ENCODE peak calls at places on chromosomes 2 and 18, in nine cellular contexts. L, Q, D, O, U, I, N, E and G are unnamed samples.

GRCh38 chr2:64143154-64144056 is 815 bp downstream of the PELI1 start:
- DNase-seq in L (no peak), Q (peak; percentile 56), D (no peak), O (no peak), U (peak; percentile 25), I (no peak), N (peak; percentile 65), E (no peak), G (peak; percentile 44)

GRCh38 chr2:190490502-190490901 is 44.0 kb downstream of the NEMP2 start:
- DNase-seq in L (no peak), Q (no peak), D (no peak), O (no peak), U (no peak), I (no peak), N (no peak), E (no peak), G (no peak)

GRCh38 chr18:6058941-6059340 is 163.6 kb upstream of the TMEM200C start:
- DNase-seq in L (peak; percentile 21), Q (no peak), D (no peak), O (no peak), U (no peak), I (peak; percentile 1), N (no peak), E (no peak), G (no peak)

GRCh38 chr18:72692595-72692994 is 148.5 kb upstream of the CBLN2 start:
- DNase-seq in L (no peak), Q (no peak), D (no peak), O (no peak), U (no peak), I (no peak), N (no peak), E (no peak), G (no peak)

GRCh38 chr2:240760576-240761246 is 59.3 kb downstream of the KIF1A start:
- DNase-seq in L (no peak), Q (no peak), D (no peak), O (no peak), U (no peak), I (no peak), N (no peak), E (no peak), G (no peak)

GRCh38 chr18:26227051-26227672 is 917 bp downstream of the TAF4B start:
- DNase-seq in L (no peak), Q (no peak), D (no peak), O (no peak), U (peak; percentile 5), I (peak; percentile 21), N (no peak), E (no peak), G (peak; percentile 14)

GRCh38 chr2:232324778-232325177 is 53.8 kb upstream of the ALPP start:
- DNase-seq in L (no peak), Q (no peak), D (no peak), O (no peak), U (no peak), I (no peak), N (peak; percentile 45), E (peak; percentile 57), G (no peak)

GRCh38 chr2:8496617-8497016 is 185.2 kb upstream of the ID2 start:
- DNase-seq in L (no peak), Q (no peak), D (no peak), O (no peak), U (no peak), I (no peak), N (no peak), E (no peak), G (no peak)

GRCh38 chr2:96821113-96821512 is 5.0 kb downstream of the CNNM3 start:
- DNase-seq in L (no peak), Q (no peak), D (no peak), O (no peak), U (no peak), I (no peak), N (no peak), E (no peak), G (no peak)

GRCh38 chr2:168311265-168311925 is 64.0 kb upstream of the STK39 start:
- DNase-seq in L (no peak), Q (no peak), D (no peak), O (no peak), U (no peak), I (no peak), N (no peak), E (no peak), G (no peak)

GRCh38 chr2:81872043-81872442 is 1567.5 kb upstream of the LRRTM1 start:
- DNase-seq in L (no peak), Q (no peak), D (no peak), O (no peak), U (no peak), I (no peak), N (no peak), E (no peak), G (no peak)

GRCh38 chr2:219648963-219649362 is 21.5 kb downstream of the SLC4A3 start:
- DNase-seq in L (no peak), Q (no peak), D (no peak), O (no peak), U (no peak), I (no peak), N (no peak), E (no peak), G (no peak)

GRCh38 chr2:172865422-172865821 is 129.8 kb downstream of the RAPGEF4 start:
- DNase-seq in L (no peak), Q (no peak), D (no peak), O (no peak), U (no peak), I (peak; percentile 59), N (no peak), E (no peak), G (no peak)
- TF ChIP-seq CTCF in L (peak; percentile 35), Q (no peak), D (no peak), O (peak; percentile 44), U (peak; percentile 31), I (peak; percentile 48), N (no peak), E (no peak), G (peak; percentile 31)

GRCh38 chr2:191854385-191855372 is 7.8 kb upstream of the CAVIN2 start:
- DNase-seq in L (no peak), Q (no peak), D (no peak), O (no peak), U (no peak), I (no peak), N (no peak), E (no peak), G (no peak)

GRCh38 chr2:191853843-191854242 is 7.0 kb upstream of the CAVIN2 start:
- DNase-seq in L (no peak), Q (no peak), D (no peak), O (no peak), U (no peak), I (no peak), N (no peak), E (no peak), G (no peak)

GRCh38 chr2:191848771-191849726 is 2.2 kb upstream of the CAVIN2 start:
- DNase-seq in L (no peak), Q (no peak), D (no peak), O (no peak), U (no peak), I (no peak), N (no peak), E (no peak), G (no peak)

GRCh38 chr2:191847764-191848163 is 876 bp upstream of the CAVIN2 start:
- DNase-seq in L (no peak), Q (no peak), D (no peak), O (no peak), U (no peak), I (no peak), N (no peak), E (no peak), G (no peak)

DNA sequence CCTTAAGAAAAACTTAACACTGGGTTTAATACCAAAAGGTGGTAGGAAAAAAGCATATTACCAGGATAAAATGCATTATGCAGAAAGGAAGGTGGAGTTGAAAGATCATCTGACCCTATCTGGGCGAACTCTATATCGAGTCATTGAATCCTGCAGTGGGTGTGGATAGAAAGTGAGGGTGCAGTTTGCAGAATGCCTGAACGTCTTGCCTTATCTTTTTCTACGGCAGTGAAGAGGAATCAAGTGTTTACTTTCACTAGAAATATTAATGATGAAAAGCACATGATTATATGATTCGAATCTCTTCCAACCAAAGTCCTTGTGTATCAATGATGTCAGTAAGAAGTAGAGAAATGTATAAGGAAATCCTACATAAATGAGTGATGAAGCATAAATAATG is 4.3 kb upstream of the CAVIN2 start:
- DNase-seq in L (no peak), Q (no peak), D (no peak), O (no peak), U (no peak), I (no peak), N (no peak), E (no peak), G (no peak)
- H3K4me3 ChIP-seq in L (no peak overlapping the region), Q (no peak overlapping the region), D (no peak overlapping the region), O (no peak overlapping the region), U (no peak overlapping the region), I (no peak overlapping the region), N (no peak overlapping the region), E (no peak overlapping the region), G (no peak overlapping the region)

GRCh38 chr2:113192459-113193100 is 18.8 kb downstream of the PSD4 start:
- DNase-seq in L (no peak), Q (no peak), D (no peak), O (no peak), U (no peak), I (no peak), N (no peak), E (no peak), G (no peak)
- TF ChIP-seq CTCF in L (no peak), Q (no peak), D (no peak), O (peak; percentile 23), U (no peak), I (peak; percentile 31), N (no peak), E (no peak), G (no peak)

GRCh38 chr2:118842687-118843491 is 4.6 kb downstream of the EN1 start:
- DNase-seq in L (no peak), Q (no peak), D (no peak), O (no peak), U (no peak), I (no peak), N (peak; percentile 47), E (no peak), G (no peak)
- H3K4me3 ChIP-seq in L (no peak overlapping the region), Q (peak overlapping the region; percentile 38), D (peak overlapping the region; percentile 93), O (no peak overlapping the region), U (no peak overlapping the region), I (no peak overlapping the region), N (peak overlapping the region; percentile 40), E (peak overlapping the region; percentile 60), G (no peak overlapping the region)

GRCh38 chr18:11728247-11728646 is 39.2 kb downstream of the GNAL start:
- DNase-seq in L (no peak), Q (no peak), D (no peak), O (peak; percentile 8), U (no peak), I (peak; percentile 52), N (no peak), E (no peak), G (peak; percentile 19)
- TF ChIP-seq CTCF in L (peak; percentile 27), Q (no peak), D (no peak), O (peak; percentile 25), U (no peak), I (peak; percentile 53), N (no peak), E (no peak), G (no peak)

GRCh38 chr18:47756364-47757016 is 174.0 kb downstream of the SMAD2 start:
- DNase-seq in L (no peak), Q (peak; percentile 74), D (no peak), O (peak; percentile 44), U (peak; percentile 59), I (peak; percentile 41), N (no peak), E (no peak), G (peak; percentile 44)
- H3K4me3 ChIP-seq in L (no peak overlapping the region), Q (no peak overlapping the region), D (no peak overlapping the region), O (no peak overlapping the region), U (no peak overlapping the region), I (no peak overlapping the region), N (no peak overlapping the region), E (no peak overlapping the region), G (no peak overlapping the region)

GRCh38 chr2:75157435-75157834 is 41.9 kb downstream of the TACR1 start:
- DNase-seq in L (no peak), Q (no peak), D (no peak), O (no peak), U (no peak), I (peak; percentile 21), N (no peak), E (no peak), G (no peak)
- TF ChIP-seq CTCF in L (peak; percentile 46), Q (no peak), D (no peak), O (no peak), U (no peak), I (peak; percentile 10), N (no peak), E (no peak), G (peak; percentile 19)